ENCODE peak calls at places on chromosomes 12 and 14, in ten cellular contexts. One of them, this sample, is unnamed.

GRCh38 chr12:63151898-63152700 is 1.1 kb upstream of the AVPR1A start:
- DNase-seq in NCI-H1092: peak
- DNase-seq in A549: peak
- DNase-seq in kidney tubule cell: peak
- DNase-seq in lung: no peak
- DNase-seq in stimulated activated CD4-positive, alpha-beta T cell treated with anti-CD3 and anti-CD28 coated beads, Interleukin-2, amount 100 ng/mL, for 48 hours: no peak
- DNase-seq in stimulated activated CD8-positive, alpha-beta memory T cell treated with anti-CD3 and anti-CD28 coated beads, Interleukin-2, amount 100 ng/mL, for 1 hour: no peak
- DNase-seq in HS-27A: no peak
- DNase-seq in body of pancreas: peak
- DNase-seq in naive thymus-derived CD8-positive, alpha-beta T cell: no peak
- DNase-seq in this sample: no peak

GRCh38 chr14:87522575-87522974 is 470.4 kb downstream of the GALC start:
- DNase-seq in NCI-H1092: no peak
- DNase-seq in A549: no peak
- DNase-seq in kidney tubule cell: peak
- DNase-seq in lung: no peak
- DNase-seq in stimulated activated CD4-positive, alpha-beta T cell treated with anti-CD3 and anti-CD28 coated beads, Interleukin-2, amount 100 ng/mL, for 48 hours: no peak
- DNase-seq in stimulated activated CD8-positive, alpha-beta memory T cell treated with anti-CD3 and anti-CD28 coated beads, Interleukin-2, amount 100 ng/mL, for 1 hour: no peak
- DNase-seq in HS-27A: no peak
- DNase-seq in body of pancreas: peak
- DNase-seq in naive thymus-derived CD8-positive, alpha-beta T cell: no peak
- DNase-seq in this sample: no peak

GRCh38 chr14:88706425-88706824 is 86.3 kb downstream of the EML5 start:
- DNase-seq in NCI-H1092: no peak
- DNase-seq in A549: no peak
- DNase-seq in kidney tubule cell: peak
- DNase-seq in lung: no peak
- DNase-seq in stimulated activated CD4-positive, alpha-beta T cell treated with anti-CD3 and anti-CD28 coated beads, Interleukin-2, amount 100 ng/mL, for 48 hours: no peak
- DNase-seq in stimulated activated CD8-positive, alpha-beta memory T cell treated with anti-CD3 and anti-CD28 coated beads, Interleukin-2, amount 100 ng/mL, for 1 hour: no peak
- DNase-seq in HS-27A: no peak
- DNase-seq in body of pancreas: no peak
- DNase-seq in naive thymus-derived CD8-positive, alpha-beta T cell: no peak
- DNase-seq in this sample: no peak

GRCh38 chr14:70658899-70659298 is 17.2 kb downstream of the TTC9 start:
- DNase-seq in NCI-H1092: no peak
- DNase-seq in A549: no peak
- DNase-seq in kidney tubule cell: no peak
- DNase-seq in lung: no peak
- DNase-seq in stimulated activated CD4-positive, alpha-beta T cell treated with anti-CD3 and anti-CD28 coated beads, Interleukin-2, amount 100 ng/mL, for 48 hours: no peak
- DNase-seq in stimulated activated CD8-positive, alpha-beta memory T cell treated with anti-CD3 and anti-CD28 coated beads, Interleukin-2, amount 100 ng/mL, for 1 hour: no peak
- DNase-seq in HS-27A: no peak
- DNase-seq in body of pancreas: no peak
- DNase-seq in naive thymus-derived CD8-positive, alpha-beta T cell: no peak
- DNase-seq in this sample: no peak

GRCh38 chr14:98138666-98139065 is 1133.3 kb downstream of the BCL11B start:
- DNase-seq in NCI-H1092: no peak
- DNase-seq in A549: peak
- DNase-seq in kidney tubule cell: peak
- DNase-seq in lung: peak
- DNase-seq in stimulated activated CD4-positive, alpha-beta T cell treated with anti-CD3 and anti-CD28 coated beads, Interleukin-2, amount 100 ng/mL, for 48 hours: peak
- DNase-seq in stimulated activated CD8-positive, alpha-beta memory T cell treated with anti-CD3 and anti-CD28 coated beads, Interleukin-2, amount 100 ng/mL, for 1 hour: peak
- DNase-seq in HS-27A: no peak
- DNase-seq in body of pancreas: peak
- DNase-seq in naive thymus-derived CD8-positive, alpha-beta T cell: peak
- DNase-seq in this sample: no peak

GRCh38 chr12:103947871-103948555 is 17.7 kb upstream of the TDG start:
- DNase-seq in NCI-H1092: no peak
- DNase-seq in A549: no peak
- DNase-seq in kidney tubule cell: no peak
- DNase-seq in lung: no peak
- DNase-seq in stimulated activated CD4-positive, alpha-beta T cell treated with anti-CD3 and anti-CD28 coated beads, Interleukin-2, amount 100 ng/mL, for 48 hours: no peak
- DNase-seq in stimulated activated CD8-positive, alpha-beta memory T cell treated with anti-CD3 and anti-CD28 coated beads, Interleukin-2, amount 100 ng/mL, for 1 hour: no peak
- DNase-seq in HS-27A: no peak
- DNase-seq in body of pancreas: no peak
- DNase-seq in naive thymus-derived CD8-positive, alpha-beta T cell: no peak
- DNase-seq in this sample: no peak

GRCh38 chr12:22765731-22766130 is 140.8 kb downstream of the ETNK1 start:
- DNase-seq in NCI-H1092: no peak
- DNase-seq in A549: no peak
- DNase-seq in kidney tubule cell: no peak
- DNase-seq in lung: no peak
- DNase-seq in stimulated activated CD4-positive, alpha-beta T cell treated with anti-CD3 and anti-CD28 coated beads, Interleukin-2, amount 100 ng/mL, for 48 hours: no peak
- DNase-seq in stimulated activated CD8-positive, alpha-beta memory T cell treated with anti-CD3 and anti-CD28 coated beads, Interleukin-2, amount 100 ng/mL, for 1 hour: no peak
- DNase-seq in HS-27A: no peak
- DNase-seq in body of pancreas: no peak
- DNase-seq in naive thymus-derived CD8-positive, alpha-beta T cell: no peak
- DNase-seq in this sample: no peak

GRCh38 chr12:121754836-121755235 is 38.7 kb downstream of the RHOF start:
- DNase-seq in NCI-H1092: no peak
- DNase-seq in A549: no peak
- DNase-seq in kidney tubule cell: no peak
- DNase-seq in lung: no peak
- DNase-seq in stimulated activated CD4-positive, alpha-beta T cell treated with anti-CD3 and anti-CD28 coated beads, Interleukin-2, amount 100 ng/mL, for 48 hours: no peak
- DNase-seq in stimulated activated CD8-positive, alpha-beta memory T cell treated with anti-CD3 and anti-CD28 coated beads, Interleukin-2, amount 100 ng/mL, for 1 hour: no peak
- DNase-seq in HS-27A: no peak
- DNase-seq in body of pancreas: no peak
- DNase-seq in naive thymus-derived CD8-positive, alpha-beta T cell: no peak
- DNase-seq in this sample: no peak

GRCh38 chr14:92759300-92759678 is 10.9 kb upstream of the LGMN start:
- DNase-seq in NCI-H1092: no peak
- DNase-seq in A549: peak
- DNase-seq in kidney tubule cell: peak
- DNase-seq in lung: no peak
- DNase-seq in stimulated activated CD4-positive, alpha-beta T cell treated with anti-CD3 and anti-CD28 coated beads, Interleukin-2, amount 100 ng/mL, for 48 hours: no peak
- DNase-seq in stimulated activated CD8-positive, alpha-beta memory T cell treated with anti-CD3 and anti-CD28 coated beads, Interleukin-2, amount 100 ng/mL, for 1 hour: no peak
- DNase-seq in HS-27A: no peak
- DNase-seq in body of pancreas: no peak
- DNase-seq in naive thymus-derived CD8-positive, alpha-beta T cell: no peak
- DNase-seq in this sample: no peak

GRCh38 chr14:36194645-36195044 is 18.1 kb upstream of the PTCSC3 start:
- DNase-seq in NCI-H1092: peak
- DNase-seq in A549: no peak
- DNase-seq in kidney tubule cell: no peak
- DNase-seq in lung: no peak
- DNase-seq in stimulated activated CD4-positive, alpha-beta T cell treated with anti-CD3 and anti-CD28 coated beads, Interleukin-2, amount 100 ng/mL, for 48 hours: no peak
- DNase-seq in stimulated activated CD8-positive, alpha-beta memory T cell treated with anti-CD3 and anti-CD28 coated beads, Interleukin-2, amount 100 ng/mL, for 1 hour: no peak
- DNase-seq in HS-27A: no peak
- DNase-seq in body of pancreas: no peak
- DNase-seq in naive thymus-derived CD8-positive, alpha-beta T cell: no peak
- DNase-seq in this sample: no peak

GRCh38 chr14:52596861-52597260 is 44.2 kb downstream of the GPR137C start:
- DNase-seq in NCI-H1092: no peak
- DNase-seq in A549: no peak
- DNase-seq in kidney tubule cell: peak
- DNase-seq in lung: no peak
- DNase-seq in stimulated activated CD4-positive, alpha-beta T cell treated with anti-CD3 and anti-CD28 coated beads, Interleukin-2, amount 100 ng/mL, for 48 hours: no peak
- DNase-seq in stimulated activated CD8-positive, alpha-beta memory T cell treated with anti-CD3 and anti-CD28 coated beads, Interleukin-2, amount 100 ng/mL, for 1 hour: no peak
- DNase-seq in HS-27A: no peak
- DNase-seq in body of pancreas: no peak
- DNase-seq in naive thymus-derived CD8-positive, alpha-beta T cell: no peak
- DNase-seq in this sample: no peak

GRCh38 chr12:27208414-27208750 is 35.7 kb upstream of the STK38L start:
- DNase-seq in NCI-H1092: no peak
- DNase-seq in A549: no peak
- DNase-seq in kidney tubule cell: no peak
- DNase-seq in lung: no peak
- DNase-seq in stimulated activated CD4-positive, alpha-beta T cell treated with anti-CD3 and anti-CD28 coated beads, Interleukin-2, amount 100 ng/mL, for 48 hours: no peak
- DNase-seq in stimulated activated CD8-positive, alpha-beta memory T cell treated with anti-CD3 and anti-CD28 coated beads, Interleukin-2, amount 100 ng/mL, for 1 hour: no peak
- DNase-seq in HS-27A: no peak
- DNase-seq in body of pancreas: no peak
- DNase-seq in naive thymus-derived CD8-positive, alpha-beta T cell: no peak
- DNase-seq in this sample: no peak

GRCh38 chr12:52907092-52907810 is 2.4 kb upstream of the KRT8 start:
- DNase-seq in NCI-H1092: peak
- DNase-seq in A549: peak
- DNase-seq in kidney tubule cell: peak
- DNase-seq in lung: peak
- DNase-seq in stimulated activated CD4-positive, alpha-beta T cell treated with anti-CD3 and anti-CD28 coated beads, Interleukin-2, amount 100 ng/mL, for 48 hours: no peak
- DNase-seq in stimulated activated CD8-positive, alpha-beta memory T cell treated with anti-CD3 and anti-CD28 coated beads, Interleukin-2, amount 100 ng/mL, for 1 hour: no peak
- DNase-seq in HS-27A: no peak
- DNase-seq in body of pancreas: peak
- DNase-seq in naive thymus-derived CD8-positive, alpha-beta T cell: no peak
- DNase-seq in this sample: peak

GRCh38 chr12:71410844-71411243 is 28.8 kb upstream of the LGR5 start:
- DNase-seq in NCI-H1092: no peak
- DNase-seq in A549: no peak
- DNase-seq in kidney tubule cell: no peak
- DNase-seq in lung: no peak
- DNase-seq in stimulated activated CD4-positive, alpha-beta T cell treated with anti-CD3 and anti-CD28 coated beads, Interleukin-2, amount 100 ng/mL, for 48 hours: no peak
- DNase-seq in stimulated activated CD8-positive, alpha-beta memory T cell treated with anti-CD3 and anti-CD28 coated beads, Interleukin-2, amount 100 ng/mL, for 1 hour: no peak
- DNase-seq in HS-27A: no peak
- DNase-seq in body of pancreas: no peak
- DNase-seq in naive thymus-derived CD8-positive, alpha-beta T cell: no peak
- DNase-seq in this sample: no peak